ENCODE peak calls at places on chromosomes 6 and 20, in four cellular contexts. H is HepG2, M is H1, U is endothelial cell of umbilical vein. S is an unnamed sample.

GRCh38 chr6:56311086-56311485 is 63.7 kb upstream of the COL21A1 start:
- DNase-seq in U (peak; percentile 31), M (no peak), H (no peak), S (no peak)

GRCh38 chr6:53342210-53342609 is 6.5 kb downstream of the ELOVL5 start:
- DNase-seq in M (no peak), U (no peak), H (no peak), S (no peak)

GRCh38 chr20:45008521-45009049 is 42.3 kb downstream of the STK4 start:
- DNase-seq in U (no peak), H (no peak), M (no peak), S (no peak)

GRCh38 chr6:85113934-85114582 is 335.8 kb upstream of the NT5E start:
- DNase-seq in M (no peak), U (no peak), H (no peak), S (no peak)

GRCh38 chr20:40218971-40219370 is 470.1 kb downstream of the MAFB start:
- DNase-seq in M (no peak), U (no peak), H (no peak), S (no peak)

GRCh38 chr20:58547527-58548475 is 32.6 kb upstream of the APCDD1L start:
- DNase-seq in U (peak; percentile 49), H (no peak), M (peak; percentile 20), S (no peak)

GRCh38 chr6:167699141-167700036 is 127.3 kb upstream of the AFDN start:
- DNase-seq in H (no peak), U (peak; percentile 87), M (no peak), S (no peak)

GRCh38 chr20:51378171-51378928 is 164.2 kb downstream of the NFATC2 start:
- DNase-seq in U (no peak), M (peak; percentile 58), H (no peak), S (peak; percentile 63)

GRCh38 chr6:33716379-33716778 is 4.9 kb upstream of the UQCC2 start:
- DNase-seq in U (no peak), M (no peak), H (no peak), S (no peak)

GRCh38 chr6:31737315-31738047 is 1.2 kb upstream of the CLIC1 start:
- DNase-seq in U (peak; percentile 69), M (peak; percentile 49), H (peak; percentile 99), S (peak; percentile 87)

GRCh38 chr20:43911066-43911465 is 3.6 kb upstream of the TOX2 start:
- DNase-seq in U (peak; percentile 83), M (no peak), H (no peak), S (no peak)

GRCh38 chr20:18702736-18703135 is 110.8 kb upstream of the SCP2D1 start:
- DNase-seq in U (no peak), M (no peak), H (no peak), S (no peak)

GRCh38 chr6:42260972-42261371 is 43.3 kb upstream of the MRPS10 start:
- DNase-seq in M (peak; percentile 86), H (no peak), U (no peak), S (peak; percentile 69)

GRCh38 chr6:110421749-110422443 is 6.5 kb upstream of the DDO start:
- DNase-seq in U (no peak), H (no peak), M (no peak), S (no peak)

GRCh38 chr20:16011061-16011460 is 562.2 kb downstream of the KIF16B start:
- DNase-seq in M (no peak), H (no peak), U (no peak), S (peak; percentile 18)

DNA sequence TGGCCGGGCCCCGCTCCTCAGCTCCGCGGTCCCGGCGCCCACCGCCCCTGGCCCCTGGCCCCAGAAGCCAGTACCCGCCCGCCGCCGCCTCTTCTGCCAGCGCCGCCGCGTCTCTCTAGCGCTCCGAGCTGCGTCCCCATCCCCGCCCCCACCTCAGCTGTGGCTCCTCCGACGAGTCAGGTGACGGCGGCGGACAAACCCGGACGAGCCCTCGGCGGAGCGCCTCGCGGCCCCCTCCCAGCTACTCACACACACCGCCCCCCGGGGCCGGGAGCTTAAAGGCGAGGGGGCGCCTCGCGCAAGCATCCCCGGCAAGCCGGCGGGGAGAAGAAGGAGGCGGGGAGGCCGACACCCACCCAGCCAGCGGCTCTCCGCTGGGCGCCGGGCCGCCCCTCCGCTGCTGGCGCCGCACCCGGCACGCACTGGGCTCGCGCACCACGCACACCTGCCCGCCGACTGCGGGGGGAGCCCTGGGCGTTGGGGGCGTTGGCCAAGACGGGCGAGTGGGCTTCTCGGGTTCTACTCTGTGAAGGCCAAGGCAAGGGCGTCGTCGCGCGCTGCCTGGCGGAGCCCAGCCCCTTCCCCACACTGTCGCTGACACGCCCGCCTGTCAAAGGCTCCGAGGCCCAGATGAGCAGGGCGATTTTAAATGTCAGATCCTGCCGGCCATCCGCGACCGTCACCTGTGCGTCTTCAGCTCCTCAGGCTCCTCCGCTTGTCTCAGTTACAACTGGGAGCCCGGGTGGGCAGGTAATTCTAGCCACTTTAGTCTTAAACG is at the start of gene SNAP91:
- DNase-seq in U (peak; percentile 51), M (peak; percentile 85), H (no peak), S (peak; percentile 88)
- TF ChIP-seq EZH2 in U (no peak), M (no peak), H (no peak), S (peak; percentile 61)

GRCh38 chr6:83852528-83853177 is 507 bp upstream of the RIPPLY2 start:
- DNase-seq in M (no peak), H (no peak), U (no peak), S (no peak)
- TF ChIP-seq EZH2 in M (no peak), H (no peak), U (no peak), S (no peak)

GRCh38 chr6:154510144-154510905 is at the start of gene CNKSR3:
- DNase-seq in M (peak; percentile 87), H (peak; percentile 95), U (peak; percentile 96), S (peak; percentile 100)
- TF ChIP-seq EZH2 in M (no peak), H (no peak), U (no peak), S (no peak)

GRCh38 chr20:63141531-63141930 is 74.4 kb downstream of the YTHDF1 start:
- DNase-seq in H (no peak), U (no peak), M (no peak), S (no peak)

GRCh38 chr20:63139369-63139768 is 76.6 kb downstream of the YTHDF1 start:
- DNase-seq in U (no peak), M (no peak), H (no peak), S (no peak)

GRCh38 chr20:63140683-63141433 is 75.1 kb downstream of the YTHDF1 start:
- DNase-seq in U (no peak), M (no peak), H (no peak), S (no peak)

GRCh38 chr20:63138855-63139341 is 77.0 kb downstream of the YTHDF1 start:
- DNase-seq in U (no peak), M (no peak), H (no peak), S (no peak)

DNA sequence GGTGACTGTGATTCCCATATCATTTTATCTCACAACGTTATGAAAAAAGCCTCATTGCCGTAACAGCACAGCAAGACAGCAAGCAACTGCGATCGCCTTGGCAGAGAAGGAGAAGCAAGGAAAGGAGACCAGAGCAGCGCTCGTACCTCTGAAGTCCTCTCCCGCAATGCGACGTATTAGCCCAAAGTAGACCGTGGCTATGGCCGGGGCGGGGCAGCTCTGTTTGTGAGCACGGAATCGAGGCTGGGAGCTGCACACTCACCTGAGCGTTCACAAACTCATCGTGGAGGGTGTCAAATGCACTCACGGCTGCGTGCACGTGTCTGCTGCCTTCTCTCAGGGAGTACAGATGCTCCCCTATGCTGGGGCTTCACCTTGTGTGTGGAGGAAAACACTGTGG is 76.1 kb downstream of the YTHDF1 start:
- DNase-seq in H (no peak), U (no peak), M (no peak), S (no peak)
- TF ChIP-seq EZH2 in H (no peak), U (no peak), M (no peak), S (no peak)

GRCh38 chr6:5215799-5216198 is 45.0 kb downstream of the LYRM4 start:
- DNase-seq in H (no peak), U (no peak), M (no peak), S (no peak)
- TF ChIP-seq EZH2 in H (no peak), U (no peak), M (no peak), S (no peak)

GRCh38 chr6:146875927-146876270 is 277.1 kb downstream of the ADGB start:
- DNase-seq in U (no peak), M (no peak), H (no peak), S (no peak)
- TF ChIP-seq EZH2 in U (no peak), M (no peak), H (no peak), S (no peak)

GRCh38 chr20:61719691-61720347 is 345.9 kb downstream of the TAF4 start:
- DNase-seq in H (no peak), U (no peak), M (no peak), S (peak; percentile 26)
- TF ChIP-seq EZH2 in H (no peak), U (no peak), M (no peak), S (no peak)

S was measured in neural progenitor cell.